ENCODE peak calls at places on chromosomes 6 and 20, in five cellular contexts. M is brain microvascular endothelial cell, I is ovary, U is bronchial epithelial cell, D is foreskin fibroblast. Y is an unnamed sample.

GRCh38 chr6:99344289-99344688 is 5.2 kb downstream of the FAXC start:
- DNase-seq in M (peak), D (peak), U (peak), I (no peak), Y (peak)

GRCh38 chr6:106530026-106530425 is 99.3 kb downstream of the RTN4IP1 start:
- DNase-seq in I (no peak), U (no peak), D (no peak), M (no peak), Y (no peak)

GRCh38 chr6:73798592-73798991 is 102.6 kb downstream of the CD109 start:
- DNase-seq in U (peak), I (no peak), M (peak), D (peak), Y (peak)

GRCh38 chr6:105504660-105505059 is 101.8 kb upstream of the PREP start:
- DNase-seq in D (no peak), U (no peak), M (no peak), I (no peak), Y (no peak)

GRCh38 chr20:62595491-62595890 is 46.8 kb upstream of the SLCO4A1 start:
- DNase-seq in I (peak), U (peak), D (peak), M (peak), Y (peak)

GRCh38 chr20:32296874-32297420 is 19.5 kb downstream of the KIF3B start:
- DNase-seq in D (no peak), U (no peak), I (no peak), M (no peak), Y (no peak)

GRCh38 chr6:134936927-134937326 is 13.0 kb downstream of the ALDH8A1 start:
- DNase-seq in I (no peak), D (peak), M (no peak), U (peak), Y (peak)

GRCh38 chr6:147549531-147549930 is 41.0 kb downstream of the SAMD5 start:
- DNase-seq in M (no peak), U (no peak), I (no peak), D (no peak), Y (no peak)

GRCh38 chr6:2841264-2842138 is at the start of gene SERPINB1:
- DNase-seq in I (peak), D (peak), U (peak), M (peak), Y (peak)

GRCh38 chr20:53406580-53406979 is 187.1 kb downstream of the ZNF217 start:
- DNase-seq in D (no peak), U (no peak), M (no peak), I (no peak), Y (no peak)

GRCh38 chr6:147676468-147676867 is 168.0 kb downstream of the SAMD5 start:
- DNase-seq in U (no peak), M (no peak), D (no peak), I (no peak), Y (no peak)

GRCh38 chr20:10654630-10655029 is 19.2 kb downstream of the JAG1 start:
- DNase-seq in I (no peak), U (peak), M (peak), D (no peak), Y (no peak)

GRCh38 chr6:82113231-82113630 is 134.3 kb downstream of the IBTK start:
- DNase-seq in D (no peak), I (no peak), U (no peak), M (no peak), Y (peak)

GRCh38 chr6:100382767-100383195 is 81.9 kb downstream of the SIM1 start:
- DNase-seq in I (no peak), D (no peak), M (no peak), U (peak), Y (peak)

GRCh38 chr6:52571099-52571755 is 5.6 kb downstream of the TRAM2 start:
- DNase-seq in I (no peak), M (no peak), U (peak), D (no peak), Y (no peak)

GRCh38 chr6:18503588-18504231 is 116.6 kb downstream of the RNF144B start:
- DNase-seq in M (peak), D (peak), U (peak), I (peak), Y (peak)

GRCh38 chr6:144377586-144377985 is 92.5 kb downstream of the UTRN start:
- DNase-seq in M (peak), I (no peak), U (peak), D (peak), Y (peak)

GRCh38 chr6:152635949-152636674 is 1.1 kb downstream of the SYNE1 start:
- DNase-seq in U (peak), D (peak), M (peak), I (peak), Y (peak)

GRCh38 chr6:113901482-113901881 is 44.3 kb downstream of the MARCKS start:
- DNase-seq in U (peak), I (no peak), M (peak), D (peak), Y (peak)

GRCh38 chr6:85650606-85651005 is 7.9 kb upstream of the SYNCRIP start:
- DNase-seq in M (no peak), U (no peak), I (no peak), D (no peak), Y (no peak)

GRCh38 chr6:114421219-114421618 is 78.4 kb upstream of the HS3ST5 start:
- DNase-seq in U (no peak), D (no peak), I (no peak), M (no peak), Y (no peak)

GRCh38 chr20:9235518-9235917 is 166.6 kb downstream of the PLCB4 start:
- DNase-seq in U (peak), M (peak), D (peak), I (no peak), Y (peak)

GRCh38 chr20:47031028-47031427 is 136.4 kb downstream of the EYA2 start:
- DNase-seq in I (no peak), M (no peak), U (no peak), D (no peak), Y (no peak)

GRCh38 chr20:63268256-63268655 is 4.4 kb upstream of the ARFGAP1 start:
- DNase-seq in I (no peak), M (no peak), U (no peak), D (no peak), Y (no peak)

GRCh38 chr20:58054744-58055373 is 173.6 kb downstream of the ANKRD60 start:
- DNase-seq in U (no peak), I (peak), D (no peak), M (no peak), Y (peak)

GRCh38 chr6:135935951-135936601 is 84.6 kb downstream of the PDE7B start:
- DNase-seq in I (no peak), M (peak), D (peak), U (peak), Y (peak)

GRCh38 chr6:35090734-35091133 is 50.4 kb downstream of the TCP11 start:
- DNase-seq in D (no peak), U (no peak), M (no peak), I (no peak), Y (no peak)

GRCh38 chr6:128337619-128338018 is 182.8 kb downstream of the PTPRK start:
- DNase-seq in M (no peak), U (peak), D (peak), I (no peak), Y (no peak)

GRCh38 chr6:34358389-34358906 is 34.0 kb downstream of the NUDT3 start:
- DNase-seq in U (no peak), M (peak), D (peak), I (peak), Y (peak)

GRCh38 chr6:18155864-18156396 is 708 bp downstream of the KDM1B start:
- DNase-seq in M (peak), D (no peak), I (peak), U (peak), Y (peak)

GRCh38 chr20:37943033-37943432 is 40.1 kb downstream of the VSTM2L start:
- DNase-seq in I (no peak), D (no peak), U (no peak), M (no peak), Y (no peak)

GRCh38 chr6:102114402-102114801 is 720.9 kb downstream of the GRIK2 start:
- DNase-seq in I (no peak), U (peak), D (no peak), M (no peak), Y (no peak)

DNA sequence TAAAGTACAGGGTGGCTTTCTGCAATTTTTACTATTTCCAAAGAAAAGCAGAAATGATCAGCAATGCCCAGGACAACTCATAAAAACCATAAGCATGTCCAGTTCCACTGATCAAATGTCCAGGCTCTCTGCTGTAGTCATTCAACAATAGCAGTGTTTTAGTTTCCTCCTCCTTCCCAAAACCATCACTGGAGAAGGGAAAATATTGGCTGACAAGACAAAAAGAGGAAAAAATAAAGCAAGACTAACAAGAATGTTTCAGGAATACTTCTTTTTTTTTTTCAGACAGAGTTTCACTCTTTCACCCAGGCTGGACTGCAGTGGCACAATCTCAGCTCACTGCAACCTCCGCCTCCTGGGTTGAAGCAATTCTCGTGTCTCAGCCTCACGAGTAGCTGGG is 2.2 kb downstream of the UQCC1 start:
- DNase-seq in I (no peak), M (no peak), D (no peak), U (no peak), Y (no peak)
- H3K4me3 ChIP-seq in I (no peak), M (no peak), D (no peak), U (no peak), Y (no peak)

DNA sequence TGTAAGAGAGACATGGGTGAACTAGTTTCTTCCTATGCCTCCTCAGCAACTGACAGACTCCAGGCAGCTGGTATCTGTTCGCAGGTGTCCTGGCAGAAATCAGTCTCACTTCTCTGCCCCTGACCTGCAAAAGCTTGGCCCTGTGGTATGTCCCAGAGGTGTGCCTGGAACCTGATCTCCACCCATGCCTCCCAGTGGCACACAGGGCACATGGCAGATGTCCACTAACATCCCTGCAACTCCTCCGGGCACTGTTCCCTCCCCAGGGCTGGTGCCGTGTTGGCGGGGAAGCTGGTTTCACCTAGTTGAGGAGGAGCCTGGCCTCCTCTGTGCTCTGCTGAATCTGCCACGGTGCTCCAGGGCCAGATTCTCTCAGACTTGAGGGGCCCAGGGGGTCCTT is 123.3 kb upstream of the GGTLC1 start:
- DNase-seq in I (no peak), U (no peak), M (no peak), D (no peak), Y (no peak)
- TF ChIP-seq CTCF in I (no peak), U (no peak), M (no peak), D (no peak), Y (no peak)

DNA sequence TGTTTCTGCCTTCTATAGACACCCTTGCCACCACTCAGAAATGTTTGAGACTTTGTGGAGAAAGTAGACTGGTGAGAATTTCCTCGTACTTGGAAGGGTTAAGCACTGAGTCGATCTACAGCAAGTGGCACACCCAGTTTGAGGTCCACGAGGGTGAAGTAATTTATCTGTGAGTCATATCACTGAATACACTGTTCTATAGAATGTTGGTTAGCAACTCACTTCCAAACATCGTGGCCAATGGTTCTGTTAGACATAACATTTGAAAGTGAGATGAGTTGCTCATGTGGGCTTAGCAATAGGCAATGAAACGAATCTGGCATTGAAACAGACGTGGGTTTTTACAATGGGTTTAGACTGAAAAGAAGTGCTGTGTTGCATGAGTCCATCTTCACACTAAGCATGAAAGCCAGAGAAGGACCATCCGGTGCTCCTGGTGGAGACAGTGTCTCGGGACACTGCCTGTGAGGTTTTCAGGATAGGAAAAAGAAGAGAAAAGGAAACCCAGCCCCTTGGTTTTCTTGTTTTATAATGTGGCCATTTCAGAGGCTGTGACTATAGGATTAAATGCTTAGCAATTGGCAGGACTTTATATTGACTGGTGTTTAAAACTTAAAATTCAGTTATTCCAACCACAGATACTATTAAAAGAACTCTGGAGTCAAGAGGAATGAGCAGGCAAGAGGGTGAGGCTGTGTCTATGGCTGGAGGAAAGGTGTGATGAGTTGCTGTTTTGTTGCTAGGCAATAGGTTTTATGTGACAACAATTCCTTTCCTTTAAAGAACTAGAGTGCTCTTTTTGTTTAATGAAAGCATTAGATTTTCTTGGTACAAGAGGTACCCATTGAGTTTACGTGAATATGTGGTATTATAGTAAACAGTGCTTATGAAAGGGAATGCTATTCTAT is 31.0 kb upstream of the EZR start:
- DNase-seq in D (peak), I (no peak), U (peak), M (peak), Y (peak)
- H3K4me3 ChIP-seq in D (no peak), I (no peak), U (peak), M (no peak), Y (no peak)

DNA sequence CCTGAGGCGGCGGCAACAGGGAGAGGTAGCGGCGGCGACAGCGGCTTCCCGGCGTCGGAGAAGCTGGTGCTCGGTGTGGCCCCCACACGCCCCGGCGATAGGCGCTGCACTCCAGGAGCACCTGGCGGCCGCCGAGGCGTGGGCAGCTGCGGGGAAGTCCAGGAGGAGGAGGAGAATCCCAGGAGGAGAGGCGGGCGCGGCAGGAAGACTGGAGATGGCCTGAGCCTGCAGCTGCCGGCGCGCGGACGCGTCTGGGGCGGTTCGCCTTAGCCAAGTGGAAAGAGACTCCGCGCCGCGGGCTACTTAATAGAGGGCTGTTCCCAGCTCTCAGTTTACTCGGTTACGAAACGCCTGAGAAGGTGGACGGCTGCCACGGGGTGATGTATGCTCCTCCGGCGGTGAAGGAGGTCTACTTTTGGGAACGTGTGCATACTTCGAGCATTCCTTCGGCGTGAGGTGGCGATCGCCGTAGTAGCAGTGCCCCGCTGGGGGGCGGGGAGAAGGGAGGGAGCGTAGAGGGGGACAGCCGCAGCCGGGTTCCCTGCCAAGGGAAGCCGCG is at the start of gene COL12A1:
- DNase-seq in U (peak), M (peak), D (peak), I (peak), Y (peak)
- TF ChIP-seq CTCF in U (no peak), M (peak), D (no peak), I (no peak), Y (peak)

GRCh38 chr6:167454003-167454402 is 129.1 kb downstream of the TTLL2 start:
- DNase-seq in U (no peak), M (no peak), D (no peak), I (no peak), Y (no peak)
- H3K4me3 ChIP-seq in U (no peak), M (no peak), D (no peak), I (no peak), Y (no peak)

DNA sequence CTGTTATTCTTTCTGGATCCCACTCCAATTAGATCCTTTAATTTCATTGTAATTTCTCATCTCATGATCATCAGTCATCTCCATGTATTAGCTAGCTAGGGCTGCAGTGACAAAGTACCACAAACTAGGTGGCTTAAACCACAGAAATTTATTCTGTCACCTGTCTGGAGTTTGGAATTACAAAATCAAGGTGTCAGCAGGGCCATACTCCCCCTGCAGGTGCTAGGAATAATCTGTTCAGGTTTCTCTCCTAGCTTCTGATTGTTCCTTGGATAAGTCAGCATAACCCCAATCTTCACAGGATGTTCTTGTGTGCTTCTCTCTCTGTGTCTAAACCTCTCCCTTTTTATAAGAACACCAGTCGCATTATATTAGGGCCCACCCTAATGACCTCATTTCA is 40.4 kb downstream of the BEND6 start:
- DNase-seq in U (no peak), I (no peak), M (no peak), D (no peak), Y (no peak)
- TF ChIP-seq CTCF in U (peak), I (no peak), M (peak), D (no peak), Y (no peak)